ENCODE peak calls at places on chromosome 11, in five cellular contexts. W is left lung, U is cardiac muscle cell, T is HL-60, G is breast epithelium. R is an unnamed sample.

GRCh38 chr11:79263001-79263400 is 177.8 kb downstream of the TENM4 start:
- DNase-seq in W (no peak), G (no peak), U (no peak), T (no peak), R (no peak)

GRCh38 chr11:17468094-17468493 is 8.6 kb downstream of the ABCC8 start:
- DNase-seq in U (no peak), G (no peak), W (no peak), T (no peak), R (no peak)

GRCh38 chr11:35066783-35067476 is 72.0 kb upstream of the CD44 start:
- DNase-seq in T (no peak), U (peak; percentile 19), G (no peak), W (no peak), R (peak; percentile 53)

GRCh38 chr11:1936781-1937615 is 10.1 kb upstream of the MRPL23 start:
- DNase-seq in T (no peak), G (no peak), W (peak; percentile 26), U (no peak), R (no peak)

GRCh38 chr11:2312232-2313042 is 10.6 kb downstream of the TSPAN32 start:
- DNase-seq in G (no peak), W (no peak), T (no peak), U (peak; percentile 40), R (no peak)

GRCh38 chr11:80473562-80473961 is 1032.7 kb upstream of the TENM4 start:
- DNase-seq in T (no peak), G (no peak), U (no peak), W (no peak), R (peak; percentile 0)

GRCh38 chr11:121928597-121929580 is 187.1 kb downstream of the BLID start:
- DNase-seq in T (no peak), U (peak; percentile 7), G (no peak), W (no peak), R (no peak)

GRCh38 chr11:120326845-120327281 is 1.8 kb downstream of the TLCD5 start:
- DNase-seq in W (no peak), U (peak; percentile 35), G (no peak), T (no peak), R (peak; percentile 60)

GRCh38 chr11:548700-549603 is 11.6 kb downstream of the LMNTD2 start:
- DNase-seq in G (no peak), T (no peak), W (no peak), U (no peak), R (no peak)

GRCh38 chr11:104892723-104893511 is 5.3 kb downstream of the CASP12 start:
- DNase-seq in U (peak; percentile 19), G (no peak), T (no peak), W (no peak), R (no peak)

GRCh38 chr11:64743591-64744543 is at the start of gene RASGRP2:
- DNase-seq in G (peak; percentile 53), T (peak; percentile 86), W (peak; percentile 81), U (peak; percentile 46), R (peak; percentile 62)

GRCh38 chr11:64742087-64742939 is 1.6 kb downstream of the RASGRP2 start:
- DNase-seq in T (no peak), U (no peak), W (no peak), G (no peak), R (no peak)

GRCh38 chr11:64739871-64740270 is 4.1 kb downstream of the RASGRP2 start:
- DNase-seq in U (no peak), W (no peak), T (no peak), G (no peak), R (no peak)

GRCh38 chr11:64742940-64743590 is 877 bp downstream of the RASGRP2 start:
- DNase-seq in U (peak; percentile 55), W (peak; percentile 81), T (peak; percentile 74), G (no peak), R (no peak)

DNA sequence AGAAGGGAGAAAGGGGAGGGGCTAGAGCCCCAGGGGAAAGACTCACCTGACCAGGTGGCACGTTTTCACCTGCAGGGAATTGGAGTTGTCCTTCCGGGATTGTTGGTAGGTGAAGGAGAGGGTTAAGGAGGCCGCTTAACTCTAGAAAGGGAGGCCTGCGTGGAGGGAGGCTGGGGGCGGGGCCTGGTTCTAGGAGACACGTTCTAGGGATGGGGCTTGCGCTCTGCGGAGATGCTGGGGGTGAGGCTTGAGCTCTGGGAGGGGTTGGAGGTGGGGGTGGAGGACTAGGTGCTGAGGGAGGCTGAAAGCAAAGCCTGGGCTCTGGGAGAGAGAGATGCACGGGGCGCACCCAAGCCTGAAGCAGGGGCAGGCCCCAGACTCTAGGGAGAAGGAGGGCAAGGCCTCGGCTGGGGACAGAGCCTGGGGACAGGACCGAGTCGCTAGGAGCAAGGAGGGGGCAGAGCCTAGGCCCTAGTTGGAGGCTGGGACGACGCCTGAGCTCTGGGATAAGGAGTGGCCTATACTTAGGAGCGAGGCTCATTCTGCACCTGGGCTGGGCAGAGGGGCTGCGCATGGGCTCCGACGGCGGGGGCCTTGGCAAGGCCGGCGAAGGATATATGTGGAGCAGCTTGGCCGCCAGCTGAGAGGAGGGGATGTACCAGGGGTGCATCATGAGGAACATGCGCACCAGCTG is 2.4 kb downstream of the RASGRP2 start:
- DNase-seq in G (no peak), W (no peak), T (no peak), U (no peak), R (no peak)
- H3K4me3 ChIP-seq in G (peak overlapping the region; percentile 52), W (peak overlapping the region; percentile 59), T (peak overlapping the region; percentile 85), U (no peak overlapping the region), R (no peak overlapping the region)

GRCh38 chr11:61635787-61636186 is 44.4 kb upstream of the DAGLA start:
- DNase-seq in G (no peak), U (no peak), W (no peak), T (no peak), R (no peak)
- H3K4me3 ChIP-seq in G (no peak overlapping the region), U (no peak overlapping the region), W (no peak overlapping the region), T (no peak overlapping the region), R (no peak overlapping the region)

DNA sequence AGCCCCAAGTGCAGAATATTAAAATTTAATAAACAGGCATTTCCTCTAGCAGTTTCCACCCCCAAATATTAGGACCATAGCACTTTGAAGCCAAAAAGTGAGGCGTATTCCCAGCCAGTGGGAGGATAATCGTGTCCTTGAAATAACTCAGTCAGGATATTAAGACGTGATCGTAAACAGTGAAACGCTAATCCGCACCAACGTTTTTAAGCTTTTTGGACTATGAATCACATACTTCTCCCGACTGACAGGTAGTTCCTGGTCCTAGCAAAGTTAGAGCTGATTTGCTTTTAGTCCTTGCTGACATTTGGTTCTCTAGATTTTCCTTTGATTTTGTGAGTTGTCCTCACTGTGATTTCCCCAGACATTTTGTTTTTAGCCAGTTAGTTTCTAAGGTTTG is 197.1 kb upstream of the ARHGAP20 start:
- DNase-seq in G (no peak), T (no peak), U (no peak), W (no peak), R (no peak)
- H3K4me3 ChIP-seq in G (no peak overlapping the region), T (no peak overlapping the region), U (no peak overlapping the region), W (no peak overlapping the region), R (no peak overlapping the region)

GRCh38 chr11:75339685-75340409 is 11.6 kb downstream of the ARRB1 start:
- DNase-seq in U (no peak), G (no peak), T (no peak), W (no peak), R (no peak)
- H3K4me3 ChIP-seq in U (no peak overlapping the region), G (no peak overlapping the region), T (no peak overlapping the region), W (peak overlapping the region; percentile 16), R (peak overlapping the region; percentile 31)

R was measured in Jurkat, Clone E6-1.